ENCODE peak calls at places on chromosomes 13 and 19, in nine cellular contexts. T is gastrocnemius medialis; S is left ventricle myocardium inferior; N is brain microvascular endothelial cell; P is tibial artery; M is psoas muscle; Q is CD8-positive, alpha-beta T cell; J is RWPE1; Y is SK-N-SH. F is an unnamed sample.

GRCh38 chr19:49338023-49338677 is 2.9 kb downstream of the CD37 start:
- DNase-seq in T (no peak), S (no peak), N (no peak), P (peak), M (no peak), Q (no peak), J (no peak), Y (no peak), F (no peak)

GRCh38 chr13:106548064-106548696 is 12.7 kb upstream of the EFNB2 start:
- DNase-seq in T (no peak), S (no peak), N (peak), P (no peak), M (no peak), Q (no peak), J (no peak), Y (no peak), F (no peak)

GRCh38 chr19:50795665-50796073 is 5.5 kb downstream of the ACP4 start:
- DNase-seq in T (no peak), S (no peak), N (no peak), P (no peak), M (no peak), Q (no peak), J (no peak), Y (no peak), F (no peak)

GRCh38 chr19:31066385-31066784 is 282.9 kb downstream of the TSHZ3 start:
- DNase-seq in T (no peak), S (no peak), N (peak), P (no peak), M (no peak), Q (no peak), J (peak), Y (no peak), F (no peak)

GRCh38 chr19:45978156-45978555 is 4.5 kb upstream of the NOVA2 start:
- DNase-seq in T (no peak), S (no peak), N (no peak), P (no peak), M (no peak), Q (no peak), J (no peak), Y (no peak), F (no peak)

GRCh38 chr13:26941345-26942174 is 181.0 kb upstream of the GPR12 start:
- DNase-seq in T (no peak), S (no peak), N (peak), P (no peak), M (no peak), Q (no peak), J (peak), Y (no peak), F (no peak)

GRCh38 chr13:53151692-53152421 is 123.2 kb downstream of the OLFM4 start:
- DNase-seq in T (no peak), S (no peak), N (peak), P (peak), M (no peak), Q (no peak), J (peak), Y (peak), F (no peak)

GRCh38 chr13:37716796-37717195 is 118.2 kb upstream of the POSTN start:
- DNase-seq in T (no peak), S (no peak), N (peak), P (no peak), M (no peak), Q (no peak), J (no peak), Y (no peak), F (no peak)

GRCh38 chr13:105144936-105145335 is 1390.5 kb downstream of the EFNB2 start:
- DNase-seq in T (no peak), S (no peak), N (no peak), P (no peak), M (no peak), Q (no peak), J (no peak), Y (no peak), F (no peak)

GRCh38 chr13:95098916-95099315 is 202.3 kb downstream of the ABCC4 start:
- DNase-seq in T (no peak), S (no peak), N (no peak), P (no peak), M (no peak), Q (no peak), J (no peak), Y (no peak), F (no peak)

GRCh38 chr13:113886561-113887112 is 22.8 kb upstream of the GAS6 start:
- DNase-seq in T (no peak), S (no peak), N (no peak), P (no peak), M (no peak), Q (no peak), J (no peak), Y (no peak), F (no peak)

GRCh38 chr13:40408602-40409001 is 257.8 kb downstream of the FOXO1 start:
- DNase-seq in T (no peak), S (no peak), N (peak), P (no peak), M (no peak), Q (no peak), J (peak), Y (no peak), F (no peak)

GRCh38 chr13:99385940-99386339 is 78.7 kb upstream of the GPR183 start:
- DNase-seq in T (no peak), S (no peak), N (no peak), P (no peak), M (no peak), Q (no peak), J (no peak), Y (no peak), F (no peak)

GRCh38 chr13:42215578-42216421 is 56.2 kb upstream of the AKAP11 start:
- DNase-seq in T (no peak), S (no peak), N (peak), P (no peak), M (no peak), Q (no peak), J (peak), Y (peak), F (no peak)

GRCh38 chr13:114079601-114080536 is 52.6 kb downstream of the RASA3 start:
- DNase-seq in T (peak), S (peak), N (no peak), P (peak), M (peak), Q (no peak), J (no peak), Y (no peak), F (no peak)

GRCh38 chr13:56752630-56753029 is 388.1 kb upstream of the PRR20A start:
- DNase-seq in T (no peak), S (no peak), N (no peak), P (no peak), M (no peak), Q (no peak), J (no peak), Y (no peak), F (no peak)

GRCh38 chr19:39308531-39309304 is 11.9 kb downstream of the LRFN1 start:
- DNase-seq in T (no peak), S (no peak), N (no peak), P (peak), M (no peak), Q (no peak), J (no peak), Y (peak), F (no peak)

GRCh38 chr19:3465552-3465951 is 14.8 kb downstream of the SMIM24 start:
- DNase-seq in T (no peak), S (no peak), N (no peak), P (no peak), M (no peak), Q (no peak), J (no peak), Y (no peak), F (no peak)

GRCh38 chr13:61778531-61778930 is 362.9 kb upstream of the PCDH20 start:
- DNase-seq in T (no peak), S (no peak), N (no peak), P (no peak), M (no peak), Q (no peak), J (no peak), Y (no peak), F (no peak)

GRCh38 chr13:103431880-103432279 is 365.7 kb upstream of the SLC10A2 start:
- DNase-seq in T (no peak), S (no peak), N (no peak), P (no peak), M (no peak), Q (no peak), J (no peak), Y (peak), F (no peak)

GRCh38 chr13:48976677-48977625 is 1.2 kb downstream of the FNDC3A start:
- DNase-seq in T (peak), S (no peak), N (no peak), P (no peak), M (no peak), Q (no peak), J (no peak), Y (no peak), F (no peak)

GRCh38 chr13:52846567-52847321 is 1.7 kb downstream of the PCDH8 start:
- DNase-seq in T (no peak), S (peak), N (no peak), P (peak), M (peak), Q (no peak), J (peak), Y (peak), F (no peak)

GRCh38 chr13:73914119-73914518 is 220.1 kb downstream of the KLF12 start:
- DNase-seq in T (no peak), S (no peak), N (peak), P (no peak), M (no peak), Q (no peak), J (no peak), Y (no peak), F (no peak)

GRCh38 chr13:47463726-47464125 is 537.3 kb downstream of the SUCLA2 start:
- DNase-seq in T (no peak), S (no peak), N (peak), P (no peak), M (no peak), Q (no peak), J (no peak), Y (no peak), F (no peak)

GRCh38 chr13:42109957-42110356 is 61.5 kb downstream of the DGKH start:
- DNase-seq in T (no peak), S (no peak), N (no peak), P (no peak), M (no peak), Q (no peak), J (no peak), Y (no peak), F (no peak)

GRCh38 chr13:35720690-35721554 is 244.4 kb upstream of the MAB21L1 start:
- DNase-seq in T (peak), S (no peak), N (peak), P (no peak), M (peak), Q (peak), J (peak), Y (peak), F (no peak)

GRCh38 chr13:91133941-91134772 is 213.3 kb upstream of the MIR17HG start:
- DNase-seq in T (no peak), S (no peak), N (peak), P (peak), M (no peak), Q (no peak), J (peak), Y (peak), F (no peak)

GRCh38 chr13:75579529-75579928 is 29.9 kb downstream of the UCHL3 start:
- DNase-seq in T (no peak), S (no peak), N (no peak), P (no peak), M (no peak), Q (no peak), J (no peak), Y (no peak), F (no peak)

GRCh38 chr19:11142528-11143171 is 12.9 kb downstream of the SPC24 start:
- DNase-seq in T (peak), S (peak), N (peak), P (peak), M (peak), Q (no peak), J (peak), Y (peak), F (no peak)

DNA sequence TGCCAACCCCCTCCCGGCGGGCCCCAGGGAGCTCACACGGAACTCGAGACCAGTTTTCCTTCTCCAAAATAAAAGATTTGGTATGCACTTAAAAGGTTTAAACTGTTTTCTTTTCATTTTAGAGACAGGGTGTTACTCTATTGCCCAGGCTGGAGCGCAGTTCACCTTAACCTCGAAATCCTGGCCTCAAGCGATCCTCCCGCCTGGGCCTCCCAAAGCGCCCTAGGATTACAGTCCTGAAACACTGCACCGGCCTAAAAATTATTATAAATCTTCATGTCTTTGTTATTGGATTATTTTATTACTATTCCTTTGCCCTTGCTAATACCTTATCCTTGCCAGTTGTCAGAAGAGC is 553 bp upstream of the SLC7A1 start:
- DNase-seq in T (no peak), S (no peak), N (no peak), P (no peak), M (no peak), Q (no peak), J (no peak), Y (no peak), F (no peak)
- H3K27ac ChIP-seq in T (no peak), S (peak), N (peak), P (peak), M (no peak), Q (peak), J (peak), Y (peak), F (no peak)

GRCh38 chr19:7223429-7223828 is 70.8 kb downstream of the INSR start:
- DNase-seq in T (no peak), S (no peak), N (no peak), P (no peak), M (no peak), Q (no peak), J (no peak), Y (no peak), F (no peak)
- H3K27ac ChIP-seq in T (no peak), S (no peak), N (no peak), P (no peak), M (peak), Q (no peak), J (no peak), Y (no peak), F (no peak)

DNA sequence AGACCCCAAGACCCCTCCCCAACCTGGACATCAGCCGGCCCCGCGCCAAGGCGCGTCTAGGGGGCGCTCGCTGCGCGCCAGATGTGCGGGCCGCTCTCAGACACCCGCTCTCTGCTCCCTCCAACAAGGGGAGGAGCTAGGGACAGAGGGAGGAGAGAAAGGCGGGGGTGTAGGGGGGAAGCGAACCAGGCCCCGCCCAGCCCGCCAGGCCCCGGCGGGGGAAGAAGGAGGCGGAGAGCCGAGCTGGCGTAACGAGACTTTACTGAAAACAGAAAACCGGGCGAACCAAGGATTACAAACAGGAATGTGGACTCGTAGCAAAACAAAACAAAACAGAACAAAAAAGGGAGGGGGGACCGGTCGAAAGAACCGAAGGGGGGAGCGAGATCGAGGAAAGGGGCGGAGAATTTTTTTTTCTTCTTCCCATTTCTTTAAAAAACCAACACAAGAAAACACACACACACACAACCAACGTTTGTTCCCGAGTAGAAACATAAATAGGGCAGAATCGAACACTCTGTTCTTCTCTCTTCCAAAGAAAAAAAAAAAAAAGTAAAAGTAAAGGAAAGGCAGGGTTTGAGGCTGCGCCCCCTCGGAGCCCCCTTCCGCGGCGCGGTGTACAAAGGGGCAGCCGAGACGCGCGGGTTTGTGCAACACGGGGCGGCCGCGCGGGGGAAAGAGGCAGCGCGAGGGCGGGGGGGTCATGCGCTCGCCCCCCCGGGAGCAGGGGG is 1.7 kb downstream of the JUND start:
- DNase-seq in T (peak), S (peak), N (peak), P (peak), M (peak), Q (peak), J (peak), Y (peak), F (peak)
- H3K27ac ChIP-seq in T (peak), S (peak), N (peak), P (peak), M (peak), Q (peak), J (peak), Y (peak), F (peak)

DNA sequence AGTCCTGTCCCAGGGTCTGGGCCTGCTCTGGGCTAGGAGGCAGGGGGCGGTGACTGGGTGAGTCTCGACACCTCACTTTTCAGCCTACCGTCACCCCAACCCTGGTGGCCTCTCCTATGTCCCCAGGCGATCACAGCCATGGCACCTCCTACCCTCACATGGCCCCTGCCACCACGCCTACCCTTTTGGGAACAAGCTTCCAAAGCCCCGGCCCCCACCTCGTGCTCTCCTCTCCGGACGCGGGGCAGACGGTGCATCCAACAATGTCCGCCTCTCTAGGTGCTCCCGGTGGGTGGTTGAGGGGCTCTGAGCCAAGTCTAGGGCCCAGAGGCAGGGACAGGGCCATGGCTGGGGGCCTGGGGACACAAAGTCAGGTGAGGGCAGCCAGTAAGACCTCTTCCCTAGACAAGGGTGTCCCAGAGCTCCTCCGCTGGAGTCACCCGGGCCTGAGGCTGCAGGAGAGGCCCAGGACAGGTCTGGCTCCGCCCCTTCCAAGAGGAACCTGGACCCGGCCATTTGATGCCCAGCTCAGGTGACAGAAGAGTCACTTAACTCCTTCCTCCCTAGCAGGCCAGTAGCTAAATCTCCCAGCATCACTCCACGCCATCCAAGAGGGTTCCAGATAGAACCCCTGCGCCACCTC is at the start of gene SYNE4:
- DNase-seq in T (no peak), S (no peak), N (no peak), P (no peak), M (no peak), Q (no peak), J (no peak), Y (no peak), F (no peak)
- H3K27ac ChIP-seq in T (no peak), S (peak), N (no peak), P (peak), M (no peak), Q (no peak), J (peak), Y (no peak), F (no peak)

DNA sequence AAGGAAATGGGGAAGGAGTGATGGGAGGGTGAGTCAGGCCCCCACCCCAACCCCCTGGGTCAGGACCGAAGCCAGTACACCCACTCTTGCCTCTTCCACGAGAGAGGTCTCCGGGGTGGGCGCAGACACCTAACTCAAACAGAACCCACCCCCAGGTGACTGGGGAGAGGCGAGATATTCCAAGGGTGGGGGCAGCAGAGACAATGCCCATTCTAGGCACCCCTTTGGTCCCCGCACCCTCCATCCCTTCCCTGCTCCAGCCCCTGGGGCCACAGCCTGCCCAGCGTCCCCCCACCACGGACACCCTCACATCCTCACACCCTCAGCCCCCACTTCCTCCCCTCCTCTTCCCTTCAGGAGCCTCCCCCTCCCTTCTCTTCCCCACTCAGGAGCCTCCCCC is 682 bp downstream of the ZSCAN18 start:
- DNase-seq in T (no peak), S (no peak), N (no peak), P (no peak), M (no peak), Q (no peak), J (no peak), Y (peak), F (no peak)
- H3K27ac ChIP-seq in T (no peak), S (peak), N (no peak), P (peak), M (no peak), Q (peak), J (no peak), Y (no peak), F (peak)

DNA sequence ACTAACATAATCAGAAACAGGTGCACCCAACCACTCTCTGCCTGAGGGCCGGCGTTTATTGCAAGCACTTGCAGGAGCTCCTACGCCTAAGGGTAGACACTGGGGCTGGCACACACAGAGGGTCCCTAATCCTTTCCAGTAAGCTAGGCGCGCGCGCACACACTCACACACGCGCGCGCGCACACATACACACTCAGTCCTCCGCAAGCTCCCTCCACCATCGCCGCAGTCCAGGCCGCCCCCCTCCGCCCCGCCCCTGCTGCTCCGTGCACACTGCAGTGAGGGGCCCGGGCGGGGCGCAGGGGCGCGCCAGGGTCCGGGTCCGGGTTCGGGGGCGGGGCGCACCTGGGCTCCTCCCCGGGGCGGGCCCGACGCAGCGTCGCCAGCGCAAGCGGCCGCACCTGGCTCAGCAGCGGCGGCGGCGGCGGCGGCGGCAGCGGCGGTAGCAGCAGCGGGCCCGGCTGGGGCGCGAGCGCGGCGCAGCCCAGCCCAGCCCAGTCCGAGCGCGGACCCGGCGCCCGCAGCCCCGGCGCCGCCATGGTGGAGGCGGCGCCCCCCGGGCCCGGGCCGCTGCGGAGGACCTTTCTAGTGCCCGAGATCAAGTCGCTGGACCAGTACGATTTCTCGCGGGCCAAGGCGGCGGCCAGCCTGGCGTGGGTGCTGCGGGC is at the start of gene CAMSAP3:
- DNase-seq in T (no peak), S (no peak), N (no peak), P (no peak), M (no peak), Q (peak), J (no peak), Y (peak), F (peak)
- H3K27ac ChIP-seq in T (no peak), S (no peak), N (no peak), P (no peak), M (no peak), Q (no peak), J (no peak), Y (no peak), F (no peak)

F was measured in CD4-positive, alpha-beta T cell.